ENCODE peak calls at places on chromosomes 2 and 18, in seven cellular contexts. R is activated CD4-positive, alpha-beta T cell treated with anti-CD3 and anti-CD28 coated beads for 1 hour; K is naive thymus-derived CD4-positive, alpha-beta T cell; Q is NCI-H510A treated with DMSO at 0.1 percent for 48 hours; X is stimulated activated CD8-positive, alpha-beta memory T cell treated with anti-CD3 and anti-CD28 coated beads, Interleukin-15, amount 100 ng/mL, for 24 hours; T is foreskin fibroblast; G is activated T-cell treated with anti-CD3 and anti-CD28 coated beads, Interleukin-2, amount 50 U/mL, for 48 hours. O is an unnamed sample.

GRCh38 chr2:206423147-206423546 is 20.2 kb upstream of the ADAM23 start:
- DNase-seq in Q (no peak), K (no peak), T (no peak), X (no peak), G (no peak), R (no peak), O (no peak)

GRCh38 chr2:226875438-226876225 is 39.8 kb downstream of the RHBDD1 start:
- DNase-seq in T (no peak), X (no peak), R (no peak), Q (no peak), G (no peak), K (no peak), O (no peak)

GRCh38 chr2:28608061-28608828 is 112.4 kb downstream of the PLB1 start:
- DNase-seq in T (no peak), K (no peak), G (no peak), R (no peak), Q (no peak), X (no peak), O (no peak)

GRCh38 chr2:14306268-14306950 is 326.1 kb upstream of the LRATD1 start:
- DNase-seq in X (no peak), T (no peak), Q (no peak), K (no peak), G (no peak), R (no peak), O (no peak)

GRCh38 chr18:76805221-76805620 is 17.1 kb upstream of the ZNF236 start:
- DNase-seq in X (no peak), G (no peak), K (no peak), Q (no peak), T (peak; percentile 21), R (no peak), O (no peak)

GRCh38 chr2:211144078-211144477 is 587.7 kb downstream of the CPS1 start:
- DNase-seq in K (no peak), G (no peak), Q (no peak), X (no peak), R (no peak), T (peak; percentile 2), O (peak; percentile 51)

GRCh38 chr2:164717000-164717597 is 95.8 kb upstream of the GRB14 start:
- DNase-seq in X (no peak), R (no peak), Q (no peak), G (no peak), T (no peak), K (no peak), O (peak; percentile 49)

GRCh38 chr2:55063226-55063625 is 13.0 kb upstream of the RTN4 start:
- DNase-seq in G (no peak), X (no peak), R (no peak), K (no peak), T (no peak), Q (no peak), O (no peak)

GRCh38 chr2:70336552-70336951 is 34.7 kb upstream of the FAM136A start:
- DNase-seq in G (no peak), T (no peak), Q (no peak), X (no peak), R (no peak), K (no peak), O (no peak)

GRCh38 chr18:77995593-77995992 is 745.9 kb downstream of the GALR1 start:
- DNase-seq in X (no peak), G (no peak), K (no peak), Q (no peak), T (no peak), R (no peak), O (no peak)

GRCh38 chr18:45168883-45169585 is 446.2 kb upstream of the SLC14A2 start:
- DNase-seq in Q (no peak), K (no peak), R (no peak), T (peak; percentile 67), X (no peak), G (no peak), O (peak; percentile 92)

GRCh38 chr2:120758181-120759048 is 22.7 kb downstream of the GLI2 start:
- DNase-seq in G (no peak), X (no peak), Q (no peak), K (no peak), R (no peak), T (no peak), O (peak; percentile 79)

GRCh38 chr2:23705771-23706612 is 220.9 kb downstream of the ATAD2B start:
- DNase-seq in X (no peak), Q (no peak), K (no peak), T (no peak), R (no peak), G (no peak), O (no peak)

GRCh38 chr2:96961551-96961950 is 24.8 kb downstream of the FAM178B start:
- DNase-seq in X (no peak), Q (no peak), K (no peak), T (no peak), R (no peak), G (no peak), O (no peak)

GRCh38 chr2:74010087-74010541 is 25.4 kb downstream of the TET3 start:
- DNase-seq in T (no peak), R (no peak), X (no peak), Q (peak; percentile 100), G (peak; percentile 7), K (no peak), O (no peak)

GRCh38 chr18:28794459-28795245 is 617.7 kb upstream of the CDH2 start:
- DNase-seq in R (no peak), X (no peak), Q (no peak), K (no peak), T (peak; percentile 45), G (no peak), O (no peak)

GRCh38 chr2:202542142-202542541 is 92.6 kb upstream of the FAM117B start:
- DNase-seq in K (no peak), R (no peak), T (no peak), G (no peak), Q (no peak), X (no peak), O (no peak)

GRCh38 chr2:43293744-43294695 is 67.6 kb upstream of the ZFP36L2 start:
- DNase-seq in R (no peak), X (no peak), T (peak; percentile 97), Q (peak; percentile 54), K (no peak), G (peak; percentile 42), O (peak; percentile 99)

GRCh38 chr2:157367704-157368103 is 42.1 kb upstream of the ERMN start:
- DNase-seq in G (no peak), K (no peak), X (no peak), T (no peak), R (no peak), Q (no peak), O (no peak)

GRCh38 chr2:217223222-217223930 is 363.5 kb upstream of the TNP1 start:
- DNase-seq in K (no peak), Q (no peak), X (no peak), T (peak; percentile 84), R (no peak), G (peak; percentile 56), O (peak; percentile 98)

GRCh38 chr18:70380915-70381896 is 92.4 kb downstream of the SOCS6 start:
- DNase-seq in K (no peak), G (no peak), R (no peak), Q (peak; percentile 78), X (no peak), T (peak; percentile 22), O (peak; percentile 43)

GRCh38 chr2:16763493-16763899 is 97.9 kb upstream of the CYRIA start:
- DNase-seq in G (no peak), X (no peak), Q (no peak), R (no peak), T (no peak), K (no peak), O (no peak)

GRCh38 chr2:64454316-64455030 is 511 bp downstream of the LGALSL start:
- DNase-seq in T (peak; percentile 24), G (peak; percentile 59), X (peak; percentile 5), K (peak; percentile 52), R (peak; percentile 30), Q (peak; percentile 84), O (peak; percentile 51)

GRCh38 chr2:134307334-134307733 is 53.5 kb downstream of the MGAT5 start:
- DNase-seq in T (no peak), K (no peak), R (no peak), Q (no peak), G (no peak), X (no peak), O (no peak)

GRCh38 chr2:12811916-12812315 is 95.2 kb downstream of the TRIB2 start:
- DNase-seq in R (no peak), Q (no peak), G (no peak), X (no peak), K (no peak), T (peak; percentile 54), O (no peak)

GRCh38 chr2:215493370-215493769 is 57.5 kb upstream of the FN1 start:
- DNase-seq in Q (no peak), X (no peak), G (no peak), R (no peak), K (no peak), T (no peak), O (no peak)

GRCh38 chr18:43758734-43759133 is 481.4 kb upstream of the SYT4 start:
- DNase-seq in G (no peak), Q (no peak), X (no peak), T (no peak), K (no peak), R (no peak), O (no peak)

GRCh38 chr18:63317556-63317946 is 2.0 kb downstream of the BCL2 start:
- DNase-seq in G (no peak), Q (peak; percentile 60), T (no peak), R (no peak), K (no peak), X (no peak), O (no peak)

GRCh38 chr2:37585295-37585908 is 86.0 kb downstream of the CDC42EP3 start:
- DNase-seq in G (peak; percentile 38), K (no peak), T (no peak), X (no peak), R (no peak), Q (peak; percentile 77), O (peak; percentile 43)

GRCh38 chr2:203849010-203849409 is 18.6 kb upstream of the CTLA4 start:
- DNase-seq in K (no peak), X (no peak), T (no peak), Q (no peak), R (no peak), G (no peak), O (no peak)